ENCODE peak calls at places on chromosomes 11 and 22, in six cellular contexts. O is lower leg skin; X is lower lobe of right lung; T is CD8-positive, alpha-beta memory T cell; R is Peyer's patch; G is fibroblast of villous mesenchyme. B is an unnamed sample.

GRCh38 chr11:20087118-20087521 is 73.2 kb downstream of the DBX1 start:
- DNase-seq in O (no peak), X (no peak), T (no peak), G (no peak), R (no peak), B (no peak)

GRCh38 chr11:6596237-6596877 is 7.1 kb downstream of the RRP8 start:
- DNase-seq in G (no peak), O (no peak), R (no peak), X (no peak), T (no peak), B (no peak)

GRCh38 chr11:78395597-78395996 is 22.0 kb downstream of the GAB2 start:
- DNase-seq in R (no peak), X (no peak), T (no peak), O (no peak), G (no peak), B (no peak)

GRCh38 chr11:123122852-123123251 is 60.9 kb upstream of the HSPA8 start:
- DNase-seq in X (no peak), O (no peak), T (no peak), G (peak), R (no peak), B (no peak)

GRCh38 chr11:12160680-12161079 is 50.3 kb downstream of the MICAL2 start:
- DNase-seq in X (peak), O (no peak), T (no peak), R (no peak), G (peak), B (no peak)

GRCh38 chr11:129720156-129720555 is 95.5 kb upstream of the TMEM45B start:
- DNase-seq in X (no peak), T (no peak), G (no peak), R (no peak), O (no peak), B (no peak)

GRCh38 chr11:64068705-64069400 is 33.1 kb downstream of the FLRT1 start:
- DNase-seq in X (no peak), O (no peak), T (no peak), G (no peak), R (no peak), B (no peak)

GRCh38 chr22:36900225-36900624 is 13.2 kb upstream of the CSF2RB start:
- DNase-seq in R (no peak), G (no peak), X (no peak), O (no peak), T (no peak), B (no peak)

GRCh38 chr11:108388576-108388975 is 78.8 kb downstream of the C11orf65 start:
- DNase-seq in T (no peak), G (no peak), X (no peak), R (no peak), O (no peak), B (no peak)

GRCh38 chr22:30605449-30606110 is 1.4 kb upstream of the TCN2 start:
- DNase-seq in T (peak), G (peak), X (peak), R (peak), O (peak), B (peak)

GRCh38 chr11:65864758-65865471 is 4.7 kb downstream of the MUS81 start:
- DNase-seq in T (no peak), X (peak), R (no peak), O (no peak), G (no peak), B (no peak)

GRCh38 chr11:76339217-76339616 is 41.7 kb downstream of the THAP12 start:
- DNase-seq in O (peak), R (no peak), G (peak), X (peak), T (no peak), B (no peak)

GRCh38 chr11:3077846-3078440 is 20.7 kb upstream of the CARS1 start:
- DNase-seq in X (no peak), R (no peak), O (no peak), T (no peak), G (no peak), B (no peak)

GRCh38 chr22:49202226-49202625 is 625.4 kb downstream of the BRD1 start:
- DNase-seq in X (peak), G (no peak), O (no peak), R (peak), T (no peak), B (no peak)

GRCh38 chr22:48918585-48919186 is 909.0 kb downstream of the BRD1 start:
- DNase-seq in T (no peak), O (no peak), R (no peak), X (no peak), G (no peak), B (no peak)

GRCh38 chr22:37568448-37569008 is 8.2 kb downstream of the CDC42EP1 start:
- DNase-seq in R (no peak), T (no peak), X (no peak), G (no peak), O (no peak), B (no peak)

GRCh38 chr22:43212434-43212952 is 25.6 kb upstream of the TTLL12 start:
- DNase-seq in G (no peak), R (no peak), T (no peak), X (no peak), O (no peak), B (no peak)

GRCh38 chr11:68327586-68328370 is 15.4 kb downstream of the LRP5 start:
- DNase-seq in T (no peak), X (no peak), R (no peak), G (no peak), O (no peak), B (no peak)

GRCh38 chr11:35943761-35944502 is at the start of gene LDLRAD3:
- DNase-seq in X (peak), R (peak), T (no peak), G (peak), O (peak), B (peak)

GRCh38 chr22:44442186-44442465 is 55.9 kb downstream of the RTL6 start:
- DNase-seq in T (no peak), R (no peak), O (no peak), G (no peak), X (no peak), B (no peak)

GRCh38 chr11:2625183-2625582 is 74.6 kb downstream of the KCNQ1OT1 start:
- DNase-seq in O (no peak), X (no peak), T (no peak), G (no peak), R (no peak), B (no peak)

GRCh38 chr11:9754041-9754471 is 90.2 kb downstream of the SWAP70 start:
- DNase-seq in O (peak), G (peak), X (no peak), T (no peak), R (no peak), B (peak)

DNA sequence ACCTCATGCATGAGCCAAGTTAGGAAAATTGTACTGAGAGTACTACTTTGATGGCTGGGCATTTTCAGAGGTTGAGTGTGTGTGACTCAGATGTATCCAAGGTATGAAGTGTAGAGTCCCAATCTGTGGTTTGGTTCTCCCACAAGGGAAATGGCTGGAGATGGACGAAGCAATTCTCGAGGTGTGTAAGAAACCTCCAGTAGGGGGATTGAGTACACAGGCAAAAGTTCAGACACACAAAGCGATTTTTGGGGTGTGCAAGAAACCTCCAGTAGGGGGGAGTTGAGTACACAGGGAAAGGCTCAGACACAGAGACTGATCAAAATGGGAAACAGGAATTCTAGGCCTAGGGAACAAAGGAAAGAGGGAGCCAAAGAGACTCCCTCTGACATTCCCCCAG is 1536.3 kb downstream of the FAM181B start:
- DNase-seq in X (no peak), O (no peak), G (no peak), T (no peak), R (no peak), B (no peak)
- H3K4me3 ChIP-seq in X (no peak), O (no peak), G (no peak), T (no peak), R (no peak), B (no peak)

DNA sequence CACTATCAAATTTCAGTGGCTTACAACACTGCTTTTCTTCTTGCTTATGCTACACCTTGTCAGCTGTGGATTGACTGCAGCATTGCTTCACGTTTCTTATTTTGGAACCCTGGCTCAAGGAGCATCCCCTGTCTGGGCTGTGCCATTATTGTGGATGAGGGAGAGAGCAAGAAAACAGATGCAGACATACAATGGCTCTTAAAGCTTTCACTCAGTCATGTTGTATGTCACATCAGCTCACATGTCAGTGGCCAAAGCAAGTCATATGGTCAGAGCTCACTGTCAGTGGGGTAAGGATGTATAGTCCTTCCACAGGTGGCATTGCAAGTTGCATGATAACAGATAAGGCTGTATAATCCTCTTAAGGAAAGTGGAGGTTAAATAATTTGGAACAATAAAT is 10.0 kb downstream of the ARHGEF12 start:
- DNase-seq in G (no peak), R (no peak), T (no peak), X (no peak), O (no peak), B (no peak)
- H3K4me3 ChIP-seq in G (no peak), R (no peak), T (no peak), X (no peak), O (no peak), B (no peak)

GRCh38 chr22:20211997-20212753 is 55.9 kb downstream of the RTN4R start:
- DNase-seq in X (peak), O (no peak), G (peak), T (no peak), R (no peak), B (peak)

GRCh38 chr22:20212754-20213699 is 55.1 kb downstream of the RTN4R start:
- DNase-seq in O (no peak), G (no peak), R (no peak), X (no peak), T (no peak), B (no peak)

GRCh38 chr22:20215742-20216141 is 52.4 kb downstream of the RTN4R start:
- DNase-seq in O (no peak), G (no peak), R (no peak), X (no peak), T (no peak), B (no peak)

GRCh38 chr22:20214853-20215252 is 53.3 kb downstream of the RTN4R start:
- DNase-seq in O (no peak), G (no peak), X (no peak), R (no peak), T (no peak), B (no peak)

DNA sequence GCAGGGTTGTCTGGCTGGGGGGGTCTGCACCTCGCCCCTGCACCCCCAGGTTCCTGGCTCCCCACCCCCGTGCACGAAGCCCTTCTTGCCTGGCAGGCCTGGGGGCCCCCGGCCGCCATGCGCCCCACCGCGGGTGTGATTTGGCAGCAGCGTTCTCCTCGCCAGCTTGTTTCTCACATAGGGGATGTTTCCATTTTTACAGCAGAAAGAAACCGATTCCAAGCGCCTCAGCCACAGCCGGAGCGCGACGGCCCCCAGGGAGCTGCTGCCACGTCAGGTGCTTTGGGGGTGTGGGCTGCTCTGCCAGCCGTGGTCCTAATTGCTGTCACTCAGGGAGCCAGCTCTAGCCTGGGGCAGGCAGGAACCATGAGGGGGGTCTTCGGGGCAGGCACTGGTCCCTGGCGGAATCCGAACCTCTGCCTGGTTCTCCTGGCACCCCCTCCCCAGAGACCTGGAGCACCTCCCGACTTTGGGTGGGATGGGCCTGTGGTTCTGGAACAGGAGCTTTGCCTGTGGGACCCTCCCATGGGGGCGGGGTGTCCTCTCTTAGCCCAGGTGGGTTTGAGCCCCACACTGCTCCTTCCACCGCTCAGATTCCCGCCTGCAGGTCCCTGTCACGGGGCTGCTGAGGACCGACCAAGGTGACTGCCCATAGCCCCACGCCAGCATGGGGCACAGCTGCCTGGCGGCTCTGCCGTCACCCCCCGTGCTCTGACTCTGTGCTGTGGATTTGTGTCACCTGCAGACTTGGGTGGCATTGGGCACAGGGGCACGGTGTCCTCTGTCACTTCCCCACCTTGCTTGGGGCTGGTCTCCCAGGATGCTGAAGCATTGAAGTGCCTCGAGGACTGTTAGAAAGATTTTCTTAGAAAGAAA is 54.0 kb downstream of the RTN4R start:
- DNase-seq in O (no peak), G (no peak), X (no peak), R (no peak), T (no peak), B (no peak)
- H3K4me3 ChIP-seq in O (no peak), G (no peak), X (no peak), R (no peak), T (no peak), B (no peak)

DNA sequence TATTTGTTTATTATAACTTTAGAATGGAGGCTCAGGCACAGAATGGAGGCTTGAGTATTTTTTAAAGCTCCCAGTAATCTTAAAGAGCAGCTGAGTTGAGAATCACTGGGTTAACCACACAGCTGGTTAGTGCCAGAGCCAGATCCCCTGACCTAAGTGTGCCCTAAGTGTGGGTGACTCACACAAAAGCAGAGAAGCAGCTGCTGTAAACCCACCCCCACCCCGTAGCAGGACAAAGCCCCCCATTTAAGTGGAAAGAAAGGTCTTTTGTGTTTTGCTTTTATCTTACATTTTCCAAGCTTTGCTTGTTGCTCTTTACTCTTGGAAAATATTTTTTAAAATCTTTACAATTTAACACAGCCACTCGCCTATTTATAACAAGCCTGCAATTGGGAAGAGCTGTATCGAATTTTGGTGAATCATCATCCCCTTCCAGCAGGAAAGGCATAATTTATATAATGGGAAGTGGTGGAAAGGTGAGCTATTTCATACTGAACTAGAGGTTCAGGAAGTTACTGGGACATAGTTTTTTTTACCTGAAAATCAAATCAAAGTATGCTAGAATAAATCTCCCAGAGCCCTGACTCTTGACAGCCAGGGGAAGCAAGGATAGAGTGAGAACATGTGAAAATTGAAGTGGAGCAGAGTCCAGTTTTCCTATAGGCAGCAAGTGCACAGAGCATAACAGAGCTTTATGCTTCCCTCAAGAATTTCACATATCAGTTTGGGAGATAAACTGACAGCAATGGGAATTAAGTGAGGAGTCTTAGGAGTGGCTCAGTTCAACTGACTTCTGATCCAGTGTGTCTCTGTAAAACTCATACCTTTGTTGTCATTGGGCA is 405.7 kb downstream of the AASDHPPT start:
- DNase-seq in O (no peak), R (no peak), T (no peak), X (no peak), G (peak), B (peak)
- H3K4me3 ChIP-seq in O (no peak), R (no peak), T (no peak), X (no peak), G (no peak), B (no peak)